ENCODE peak calls at places on chromosomes 5 and 9, in six cellular contexts. J is psoas muscle, I is GM10248, B is WERI-Rb-1, V is BJ, R is lower lobe of right lung. W is an unnamed sample.

GRCh38 chr9:7273575-7273974 is 515.8 kb downstream of the KDM4C start:
- DNase-seq in J (no peak), I (no peak), B (peak), V (no peak), R (no peak), W (no peak)

GRCh38 chr5:64292611-64293215 is 127.1 kb downstream of the RNF180 start:
- DNase-seq in J (no peak), I (no peak), B (no peak), V (no peak), R (no peak), W (no peak)

GRCh38 chr5:127521138-127521770 is 3.8 kb downstream of the PRRC1 start:
- DNase-seq in J (no peak), I (no peak), B (no peak), V (no peak), R (no peak), W (no peak)

GRCh38 chr5:53884411-53884810 is 324.0 kb downstream of the NDUFS4 start:
- DNase-seq in J (no peak), I (no peak), B (no peak), V (no peak), R (no peak), W (no peak)

GRCh38 chr5:31196309-31196708 is 2.8 kb downstream of the CDH6 start:
- DNase-seq in J (no peak), I (no peak), B (no peak), V (no peak), R (no peak), W (no peak)

GRCh38 chr9:93057024-93057702 is 1.3 kb upstream of the SUSD3 start:
- DNase-seq in J (no peak), I (no peak), B (no peak), V (no peak), R (no peak), W (no peak)

GRCh38 chr5:24642022-24642421 is 2.8 kb downstream of the CDH10 start:
- DNase-seq in J (no peak), I (no peak), B (peak), V (no peak), R (no peak), W (no peak)

GRCh38 chr9:137402752-137403151 is 20.2 kb downstream of the EXD3 start:
- DNase-seq in J (no peak), I (no peak), B (no peak), V (no peak), R (no peak), W (no peak)

GRCh38 chr9:35341585-35341984 is 148.3 kb upstream of the RUSC2 start:
- DNase-seq in J (peak), I (no peak), B (no peak), V (peak), R (peak), W (no peak)

DNA sequence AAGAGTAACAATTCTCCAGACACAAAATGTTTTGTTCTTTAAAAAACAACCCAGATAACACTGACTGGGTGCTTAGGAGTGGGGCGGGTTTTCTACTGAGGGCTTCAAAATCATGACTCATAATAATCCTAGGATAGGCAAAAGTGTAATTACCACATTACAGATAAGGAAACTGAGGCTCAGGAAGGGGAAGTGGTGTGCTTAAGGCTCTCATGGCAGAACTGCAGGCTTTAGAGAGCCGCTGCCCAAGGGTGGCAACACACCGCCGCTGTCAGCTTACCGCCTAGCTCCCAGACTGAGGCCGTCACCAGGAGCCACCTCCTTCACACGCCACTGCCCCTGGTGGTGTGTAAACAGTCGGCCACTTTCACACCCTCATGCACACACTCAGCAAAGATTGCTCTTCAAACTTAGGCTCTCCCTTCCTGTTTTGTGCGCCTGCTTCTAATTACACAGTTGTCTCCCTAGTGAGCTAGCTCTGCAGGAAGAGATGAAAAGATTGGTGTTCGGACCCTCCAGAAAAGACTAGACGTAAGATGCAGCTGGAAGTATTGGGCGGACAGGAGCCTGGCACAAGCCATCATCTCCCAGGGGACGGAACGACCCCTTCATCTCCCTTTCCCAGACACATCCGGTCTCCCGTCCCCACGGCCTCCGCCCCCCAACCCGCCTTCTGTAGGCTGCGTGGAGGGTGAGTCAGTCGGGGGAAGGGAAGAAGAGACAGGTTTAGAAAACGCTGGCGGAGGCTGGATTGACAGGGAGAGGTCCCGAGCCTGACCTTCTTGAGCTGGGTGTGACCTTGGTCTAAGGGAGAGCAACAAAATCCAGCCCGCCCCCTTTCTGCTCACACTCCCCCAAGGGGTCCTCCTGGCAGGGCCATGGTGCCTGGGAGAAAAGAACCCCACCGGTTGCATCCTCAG is 162.7 kb downstream of the SYK start:
- DNase-seq in J (no peak), I (peak), B (no peak), V (no peak), R (peak), W (peak)
- TF ChIP-seq CTCF in J (no peak), I (no peak), B (no peak), V (no peak), R (peak), W (no peak)

GRCh38 chr5:62354028-62354874 is 48.2 kb downstream of the KIF2A start:
- DNase-seq in J (no peak), I (peak), B (no peak), V (peak), R (no peak), W (peak)
- TF ChIP-seq CTCF in J (peak), I (peak), B (no peak), V (peak), R (peak), W (peak)

GRCh38 chr9:19379283-19379682 is 753 bp downstream of the RPS6 start:
- DNase-seq in J (no peak), I (no peak), B (no peak), V (no peak), R (no peak), W (no peak)
- TF ChIP-seq CTCF in J (no peak), I (no peak), B (no peak), V (no peak), R (no peak), W (no peak)

GRCh38 chr9:80692751-80693150 is 996.6 kb downstream of the TLE1 start:
- DNase-seq in J (no peak), I (no peak), B (no peak), V (no peak), R (no peak), W (no peak)
- TF ChIP-seq CTCF in J (no peak), I (no peak), B (no peak), V (no peak), R (no peak), W (no peak)

DNA sequence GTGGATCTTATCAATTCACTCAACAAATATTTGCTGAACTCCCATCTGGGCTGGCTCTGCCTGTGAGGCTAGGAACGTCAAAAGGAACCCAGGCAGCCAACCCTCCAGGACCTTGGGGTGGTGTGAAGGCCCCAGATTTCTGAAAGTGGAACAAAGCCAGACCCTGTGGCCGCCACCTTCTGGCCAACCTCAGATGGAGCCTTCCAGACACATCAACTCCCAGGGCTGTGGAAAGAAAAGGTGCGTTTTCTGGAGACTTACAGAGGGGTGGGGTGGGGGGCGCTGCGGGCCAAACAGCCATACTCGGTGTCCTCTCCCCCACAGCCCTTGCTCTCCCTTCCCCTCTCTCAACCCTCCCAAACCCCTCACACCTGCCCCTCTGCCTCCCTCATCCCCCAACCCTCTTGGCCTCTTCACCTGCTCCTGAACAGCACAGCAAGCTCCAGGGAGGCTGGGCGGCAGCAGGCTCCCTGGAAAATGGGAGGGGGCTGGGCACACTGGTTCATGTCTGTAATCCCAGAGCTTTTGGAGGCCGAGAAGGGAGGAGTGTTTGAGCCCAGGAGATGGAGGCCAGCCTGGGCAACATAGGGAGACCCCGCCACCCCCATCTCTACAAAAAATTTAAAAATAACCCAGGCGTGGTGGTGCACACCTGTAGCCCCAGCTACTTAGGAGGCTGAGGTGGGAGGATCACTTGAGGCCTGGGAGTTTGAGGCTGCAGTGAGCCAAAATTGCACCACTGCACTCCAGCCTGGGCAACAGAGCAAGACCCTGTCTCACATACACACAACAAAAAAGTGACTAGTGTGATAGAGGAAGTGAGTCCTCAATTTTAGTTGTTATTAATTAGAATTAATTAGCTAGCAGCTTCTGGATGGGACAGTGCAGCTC is 45.0 kb upstream of the PRRC2B start:
- DNase-seq in J (no peak), I (no peak), B (peak), V (no peak), R (peak), W (no peak)
- TF ChIP-seq CTCF in J (no peak), I (no peak), B (peak), V (peak), R (no peak), W (no peak)

W was measured in GM13977.